ENCODE peak calls at places on chromosomes 16 and 17, in ten cellular contexts. U is A549, A is endodermal cell, K is heart left ventricle, Z is RWPE1, H is K562, M is transverse colon, B is coronary artery, D is left ventricle myocardium inferior, C is stomach. V is an unnamed sample.

GRCh38 chr16:85471469-85472431 is 141.4 kb upstream of the GSE1 start:
- DNase-seq in U (no peak), C (peak), M (peak), D (no peak), B (no peak), H (peak), Z (peak), A (no peak), K (no peak), V (no peak)

GRCh38 chr17:40099627-40100418 is 566 bp downstream of the NR1D1 start:
- DNase-seq in B (no peak), Z (peak), D (no peak), A (peak), H (no peak), K (no peak), C (no peak), U (no peak), M (no peak), V (no peak)

GRCh38 chr17:50957600-50958575 is 91.7 kb upstream of the TOB1 start:
- DNase-seq in A (no peak), B (no peak), U (no peak), Z (no peak), K (no peak), C (no peak), M (no peak), H (no peak), D (no peak), V (no peak)

GRCh38 chr17:17387017-17387416 is 83.8 kb downstream of the NT5M start:
- DNase-seq in Z (peak), U (no peak), D (no peak), B (no peak), K (no peak), H (no peak), A (peak), C (no peak), M (peak), V (no peak)

GRCh38 chr17:75635610-75636202 is 2.5 kb downstream of the SMIM5 start:
- DNase-seq in A (no peak), K (peak), M (peak), U (no peak), B (no peak), D (peak), H (no peak), C (peak), Z (no peak), V (no peak)

GRCh38 chr17:32551186-32551955 is 64.6 kb downstream of the CDK5R1 start:
- DNase-seq in K (no peak), D (no peak), H (no peak), C (no peak), B (no peak), Z (peak), M (no peak), A (peak), U (no peak), V (peak)

GRCh38 chr17:79747508-79748295 is 17.0 kb downstream of the ENPP7 start:
- DNase-seq in Z (no peak), U (no peak), A (peak), H (no peak), C (no peak), M (no peak), B (no peak), K (no peak), D (no peak), V (no peak)

GRCh38 chr17:36072431-36073121 is 8.5 kb downstream of the CCL18 start:
- DNase-seq in H (peak), K (peak), B (no peak), M (peak), D (no peak), C (peak), U (peak), A (peak), Z (no peak), V (peak)

GRCh38 chr16:27270389-27270788 is 1.8 kb upstream of the NSMCE1 start:
- DNase-seq in U (no peak), C (no peak), Z (no peak), M (no peak), K (no peak), B (no peak), D (no peak), H (no peak), A (no peak), V (no peak)

GRCh38 chr16:74297296-74297665 is 667 bp downstream of the PSMD7 start:
- DNase-seq in B (no peak), U (no peak), M (peak), H (peak), A (no peak), C (no peak), Z (peak), D (no peak), K (peak), V (peak)

GRCh38 chr16:27801259-27801945 is 251.5 kb downstream of the KATNIP start:
- DNase-seq in M (no peak), B (no peak), H (no peak), D (no peak), A (no peak), C (no peak), U (no peak), K (no peak), Z (no peak), V (no peak)

GRCh38 chr17:30921544-30922196 is at the start of gene ADAP2:
- DNase-seq in U (peak), A (peak), D (peak), C (peak), H (peak), M (peak), B (no peak), K (peak), Z (peak), V (no peak)

GRCh38 chr17:43380307-43380706 is 18.5 kb upstream of the ARL4D start:
- DNase-seq in M (no peak), B (no peak), K (no peak), C (no peak), A (no peak), H (no peak), U (no peak), Z (no peak), D (no peak), V (no peak)

GRCh38 chr16:73464834-73465233 is 416.9 kb upstream of the ZFHX3 start:
- DNase-seq in D (no peak), U (no peak), Z (no peak), C (no peak), M (no peak), K (no peak), H (no peak), B (no peak), A (no peak), V (no peak)

GRCh38 chr16:81232740-81233367 is 5.6 kb upstream of the BCO1 start:
- DNase-seq in Z (no peak), D (no peak), C (no peak), A (no peak), H (no peak), M (no peak), B (no peak), U (no peak), K (no peak), V (no peak)

GRCh38 chr17:45170976-45171337 is 9.3 kb downstream of the HEXIM2 start:
- DNase-seq in U (peak), C (peak), M (peak), A (peak), Z (peak), H (no peak), K (peak), D (peak), B (peak), V (peak)

GRCh38 chr16:28319476-28320022 is 27.2 kb downstream of the SBK1 start:
- DNase-seq in D (no peak), U (no peak), H (no peak), B (no peak), Z (no peak), K (no peak), C (no peak), M (no peak), A (no peak), V (no peak)

GRCh38 chr16:591892-592517 is 2.1 kb downstream of the RAB40C start:
- DNase-seq in B (no peak), H (no peak), U (no peak), D (no peak), M (no peak), Z (no peak), K (peak), C (no peak), A (no peak), V (no peak)

GRCh38 chr16:30941600-30942420 is 7.1 kb upstream of the ORAI3 start:
- DNase-seq in C (peak), K (peak), U (peak), D (peak), A (peak), B (no peak), H (peak), Z (peak), M (peak), V (peak)

GRCh38 chr16:53502331-53503269 is at the start of gene AKTIP:
- DNase-seq in M (peak), B (peak), H (peak), A (peak), D (peak), C (peak), U (no peak), Z (peak), K (no peak), V (peak)

GRCh38 chr16:74439685-74440084 is 18.4 kb upstream of the CLEC18B start:
- DNase-seq in Z (no peak), H (no peak), K (no peak), D (no peak), M (no peak), C (no peak), A (no peak), B (no peak), U (no peak), V (no peak)

GRCh38 chr16:1434644-1435592 is 4.0 kb downstream of the PERCC1 start:
- DNase-seq in A (no peak), U (no peak), Z (no peak), D (no peak), C (no peak), M (no peak), K (no peak), H (no peak), B (no peak), V (no peak)

GRCh38 chr17:17236295-17237025 is 508 bp downstream of the FLCN start:
- DNase-seq in M (peak), H (peak), D (no peak), K (no peak), B (no peak), Z (peak), A (no peak), C (no peak), U (peak), V (peak)

GRCh38 chr17:68101075-68101991 is 65.8 kb downstream of the KPNA2 start:
- DNase-seq in K (peak), C (peak), D (peak), Z (peak), A (peak), M (peak), U (peak), H (peak), B (peak), V (peak)

GRCh38 chr17:41691031-41691777 is 2.5 kb downstream of the EIF1 start:
- DNase-seq in H (no peak), C (no peak), B (no peak), M (no peak), U (no peak), Z (no peak), D (no peak), A (peak), K (no peak), V (no peak)

GRCh38 chr17:61408151-61409041 is 8.8 kb downstream of the TBX2 start:
- DNase-seq in K (no peak), H (no peak), M (no peak), A (peak), Z (no peak), U (no peak), D (no peak), C (no peak), B (peak), V (no peak)
- H3K27ac ChIP-seq in K (peak), H (no peak), M (peak), A (no peak), Z (no peak), U (peak), D (peak), C (peak), B (peak), V (no peak)

GRCh38 chr17:76642994-76643393 is 563 bp downstream of the ST6GALNAC1 start:
- DNase-seq in D (no peak), K (no peak), A (no peak), B (no peak), M (no peak), C (no peak), Z (no peak), H (peak), U (no peak), V (no peak)

GRCh38 chr17:76643553-76644148 is at the start of gene ST6GALNAC1:
- DNase-seq in C (peak), M (peak), U (peak), A (no peak), Z (no peak), B (no peak), H (peak), K (peak), D (peak), V (no peak)

GRCh38 chr17:76645481-76645880 is 1.9 kb upstream of the ST6GALNAC1 start:
- DNase-seq in U (no peak), C (peak), D (no peak), Z (no peak), M (peak), H (no peak), B (no peak), A (no peak), K (no peak), V (no peak)

GRCh38 chr17:76646712-76647111 is 3.2 kb upstream of the ST6GALNAC1 start:
- DNase-seq in M (no peak), U (no peak), D (no peak), C (no peak), A (no peak), B (no peak), K (no peak), Z (no peak), H (no peak), V (no peak)

DNA sequence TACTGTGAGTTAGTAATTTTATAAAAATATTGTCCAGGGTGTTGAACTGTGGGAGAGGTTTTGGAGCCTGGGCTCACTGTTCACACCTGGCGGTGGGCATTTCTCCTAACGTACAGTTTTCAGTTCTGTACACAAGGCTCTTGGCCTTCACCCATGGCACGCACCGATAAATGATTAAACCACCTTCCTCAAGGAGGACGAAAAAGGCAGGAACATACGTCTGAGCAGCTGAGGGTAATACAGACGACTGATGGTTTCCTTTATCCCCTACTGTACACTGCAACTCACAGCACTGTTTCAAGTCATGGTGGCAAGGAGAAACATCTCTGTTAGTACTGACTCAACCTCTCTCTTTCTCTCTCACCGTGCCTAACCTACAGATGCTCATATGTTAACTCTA is 1.4 kb upstream of the ST6GALNAC1 start:
- DNase-seq in H (no peak), U (no peak), B (no peak), M (peak), A (no peak), Z (no peak), D (no peak), C (peak), K (no peak), V (no peak)
- H3K27ac ChIP-seq in H (no peak), U (peak), B (no peak), M (peak), A (no peak), Z (no peak), D (no peak), C (peak), K (no peak), V (no peak)

DNA sequence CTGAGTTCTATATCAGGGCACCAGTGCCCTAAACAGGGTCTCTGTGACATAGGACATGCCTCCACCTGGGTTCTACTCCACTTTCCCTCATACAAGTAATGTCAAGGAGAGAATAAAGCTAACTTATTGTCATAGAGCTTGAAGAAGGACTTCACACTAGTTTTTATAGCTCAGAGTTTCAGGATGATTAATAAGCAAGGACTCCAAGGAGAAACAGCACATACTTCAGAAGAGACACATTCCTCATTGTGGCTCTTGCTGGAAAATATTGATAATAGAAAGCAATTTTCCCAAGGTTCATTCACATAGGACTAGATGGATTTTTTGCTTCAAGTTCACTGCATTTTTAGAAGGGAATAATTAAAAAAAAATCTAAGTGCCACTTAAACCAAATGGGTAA is 133.3 kb downstream of the CA10 start:
- DNase-seq in Z (no peak), H (no peak), M (no peak), K (no peak), B (no peak), A (no peak), C (no peak), U (no peak), D (no peak), V (no peak)
- H3K27ac ChIP-seq in Z (no peak), H (no peak), M (no peak), K (no peak), B (no peak), A (no peak), C (no peak), U (no peak), D (no peak), V (no peak)

GRCh38 chr17:74272731-74273201 is 1.3 kb upstream of the DNAI2 start:
- DNase-seq in C (no peak), H (no peak), K (peak), U (no peak), B (no peak), M (no peak), D (peak), A (no peak), Z (no peak), V (peak)

GRCh38 chr17:74271281-74271680 is 2.8 kb upstream of the DNAI2 start:
- DNase-seq in A (peak), C (no peak), K (no peak), Z (no peak), D (no peak), M (no peak), U (no peak), B (no peak), H (peak), V (no peak)

GRCh38 chr17:74274060-74274702 is at the start of gene DNAI2:
- DNase-seq in K (peak), M (peak), B (no peak), A (peak), Z (no peak), C (no peak), U (no peak), D (no peak), H (no peak), V (no peak)

GRCh38 chr17:74270333-74270732 is 3.7 kb upstream of the DNAI2 start:
- DNase-seq in K (no peak), M (no peak), D (no peak), Z (no peak), C (no peak), A (no peak), B (no peak), H (no peak), U (no peak), V (no peak)

DNA sequence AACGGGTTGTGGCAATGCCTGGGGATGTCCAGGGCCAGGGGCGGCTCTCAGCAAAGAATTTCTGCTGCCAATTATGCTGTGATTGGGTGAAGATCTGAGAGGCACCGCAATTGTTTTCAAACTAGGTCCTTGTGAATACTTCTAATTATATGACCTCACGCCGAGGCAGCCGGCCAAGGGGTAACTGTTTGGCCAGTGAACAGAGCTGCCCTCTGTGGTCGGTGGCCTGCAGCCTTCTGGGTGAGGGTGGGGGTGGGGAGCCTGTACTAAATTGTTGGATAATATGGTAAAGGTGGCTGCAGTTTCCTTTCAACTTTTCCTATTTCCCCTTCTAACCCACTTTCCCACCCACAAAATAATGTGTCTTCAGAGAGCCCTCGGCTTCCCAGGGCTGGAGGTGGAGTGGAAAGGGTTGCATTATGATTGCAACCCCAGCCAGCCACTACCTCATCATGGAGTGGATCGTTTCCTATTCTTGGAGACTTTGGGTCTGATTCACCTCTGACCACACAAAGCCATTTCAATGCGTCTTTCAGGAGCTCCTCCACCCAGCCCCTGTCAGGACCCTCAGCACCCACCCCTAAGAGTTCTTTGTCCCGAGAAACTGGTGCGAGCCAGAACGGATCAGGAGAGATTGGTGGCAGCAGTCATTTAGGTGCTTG is 2.0 kb upstream of the DNAI2 start:
- DNase-seq in B (no peak), M (no peak), H (no peak), Z (no peak), D (peak), C (no peak), A (no peak), K (peak), U (no peak), V (no peak)
- H3K27ac ChIP-seq in B (no peak), M (no peak), H (no peak), Z (no peak), D (peak), C (no peak), A (peak), K (peak), U (no peak), V (no peak)

GRCh38 chr16:67845291-67846062 is 1.3 kb upstream of the NUTF2 start:
- DNase-seq in A (no peak), D (no peak), Z (no peak), K (no peak), B (no peak), C (no peak), U (no peak), H (peak), M (no peak), V (no peak)

GRCh38 chr16:67847064-67847861 is at the start of gene CENPT:
- DNase-seq in K (peak), H (peak), B (no peak), U (peak), D (peak), M (peak), A (peak), Z (peak), C (peak), V (peak)

GRCh38 chr16:67846063-67846319 is 742 bp upstream of the NUTF2 start:
- DNase-seq in U (no peak), Z (no peak), A (no peak), C (no peak), D (no peak), B (no peak), M (no peak), K (no peak), H (no peak), V (no peak)

GRCh38 chr16:67846320-67847063 is at the start of gene NUTF2:
- DNase-seq in M (peak), Z (peak), H (peak), D (peak), U (peak), K (peak), C (peak), B (peak), A (peak), V (peak)

GRCh38 chr16:67848118-67848517 is 625 bp upstream of the CENPT start:
- DNase-seq in U (no peak), B (no peak), A (no peak), Z (no peak), M (no peak), D (no peak), K (no peak), C (no peak), H (no peak), V (no peak)
- H3K27ac ChIP-seq in U (peak), B (no peak), A (no peak), Z (peak), M (peak), D (peak), K (peak), C (peak), H (peak), V (peak)

GRCh38 chr16:3949287-3949686 is 68.8 kb upstream of the CREBBP start:
- DNase-seq in M (no peak), U (no peak), H (no peak), A (peak), Z (no peak), K (peak), C (no peak), B (peak), D (no peak), V (no peak)

GRCh38 chr16:3948378-3948995 is 68.0 kb upstream of the CREBBP start:
- DNase-seq in H (no peak), D (no peak), K (no peak), M (no peak), Z (no peak), U (no peak), B (peak), A (peak), C (no peak), V (no peak)

GRCh38 chr16:3950343-3951193 is 70.1 kb upstream of the CREBBP start:
- DNase-seq in K (peak), A (peak), B (peak), Z (peak), D (peak), H (peak), U (peak), C (peak), M (peak), V (peak)

GRCh38 chr16:3951861-3952332 is 71.4 kb upstream of the CREBBP start:
- DNase-seq in Z (no peak), U (no peak), B (no peak), C (no peak), A (peak), M (no peak), K (no peak), D (no peak), H (no peak), V (no peak)

GRCh38 chr16:3949946-3950342 is 69.4 kb upstream of the CREBBP start:
- DNase-seq in B (no peak), Z (no peak), U (no peak), A (no peak), K (no peak), M (no peak), C (no peak), H (no peak), D (no peak), V (no peak)
- H3K27ac ChIP-seq in B (peak), Z (peak), U (no peak), A (no peak), K (peak), M (peak), C (peak), H (no peak), D (peak), V (peak)

GRCh38 chr17:77110006-77110374 is 30.8 kb upstream of the SEC14L1 start:
- DNase-seq in B (no peak), H (no peak), K (no peak), D (no peak), A (no peak), U (no peak), M (no peak), Z (no peak), C (no peak), V (peak)
- H3K27ac ChIP-seq in B (peak), H (peak), K (peak), D (peak), A (peak), U (no peak), M (peak), Z (no peak), C (peak), V (peak)